ENCODE peak calls at places on chromosome 19, in six cellular contexts. L is epithelial cell of esophagus, A is NCI-H1105 treated with DMSO at 0.1 percent for 48 hours, P is tibial nerve, O is OCI-LY7, U is foreskin fibroblast. D is an unnamed sample.

GRCh38 chr19:47357788-47358680 is 8.9 kb downstream of the DHX34 start:
- DNase-seq in A (no peak), L (peak), U (no peak), O (peak), P (no peak), D (no peak)

GRCh38 chr19:6988257-6988656 is 33.0 kb downstream of the MBD3L2B start:
- DNase-seq in O (no peak), P (no peak), A (no peak), U (no peak), L (no peak), D (peak)

GRCh38 chr19:48896191-48896720 is 2.3 kb downstream of the TULP2 start:
- DNase-seq in P (peak), L (no peak), O (peak), A (no peak), U (no peak), D (no peak)

GRCh38 chr19:51473009-51473707 is 5.2 kb upstream of the CEACAM18 start:
- DNase-seq in P (peak), U (peak), L (peak), O (peak), A (peak), D (peak)

GRCh38 chr19:50315773-50316448 is 13.3 kb downstream of the KCNC3 start:
- DNase-seq in U (no peak), P (no peak), O (no peak), A (peak), L (no peak), D (peak)

GRCh38 chr19:17579523-17580244 is 24.2 kb downstream of the COLGALT1 start:
- DNase-seq in U (peak), A (no peak), O (peak), L (peak), P (peak), D (peak)

GRCh38 chr19:49869009-49869483 is 1.7 kb upstream of the PNKP start:
- DNase-seq in A (no peak), L (no peak), O (no peak), P (no peak), U (no peak), D (no peak)

GRCh38 chr19:10952809-10953208 is 8.0 kb upstream of the SMARCA4 start:
- DNase-seq in A (no peak), U (no peak), P (no peak), L (peak), O (no peak), D (no peak)

GRCh38 chr19:38194061-38194701 is 29.8 kb downstream of the DPF1 start:
- DNase-seq in O (no peak), P (no peak), U (no peak), A (no peak), L (peak), D (no peak)

GRCh38 chr19:33493401-33494275 is 28.0 kb downstream of the PEPD start:
- DNase-seq in O (no peak), L (no peak), P (no peak), A (no peak), U (no peak), D (no peak)

GRCh38 chr19:12792048-12792852 is 964 bp downstream of the JUNB start:
- DNase-seq in O (peak), A (peak), L (peak), P (no peak), U (no peak), D (peak)

GRCh38 chr19:372306-372890 is 27.8 kb upstream of the MIER2 start:
- DNase-seq in U (peak), L (no peak), O (no peak), P (no peak), A (peak), D (no peak)

GRCh38 chr19:32349724-32350475 is 4.5 kb downstream of the ZNF507 start:
- DNase-seq in A (no peak), L (peak), P (no peak), U (no peak), O (no peak), D (no peak)

GRCh38 chr19:48477696-48478338 is 8.6 kb downstream of the CYTH2 start:
- DNase-seq in U (no peak), A (no peak), P (no peak), L (no peak), O (no peak), D (no peak)

GRCh38 chr19:50042363-50043024 is 16.7 kb downstream of the ZNF473 start:
- DNase-seq in O (no peak), P (no peak), L (no peak), A (no peak), U (no peak), D (no peak)

GRCh38 chr19:15123900-15124299 is 16.7 kb downstream of the SYDE1 start:
- DNase-seq in O (no peak), L (no peak), P (no peak), A (peak), U (no peak), D (no peak)

GRCh38 chr19:27752530-27753184 is 1460.3 kb downstream of the UQCRFS1 start:
- DNase-seq in U (no peak), P (no peak), L (no peak), O (no peak), A (no peak), D (no peak)

GRCh38 chr19:47742636-47743035 is 2.7 kb upstream of the NOP53 start:
- DNase-seq in A (no peak), L (no peak), U (peak), P (no peak), O (no peak), D (no peak)

GRCh38 chr19:11538232-11539036 is at the start of gene CNN1:
- DNase-seq in P (peak), L (no peak), A (no peak), U (peak), O (no peak), D (no peak)

GRCh38 chr19:5048727-5049553 is 80.0 kb downstream of the KDM4B start:
- DNase-seq in U (peak), P (no peak), O (no peak), A (no peak), L (no peak), D (no peak)

GRCh38 chr19:32450217-32450616 is 44.6 kb downstream of the DPY19L3 start:
- DNase-seq in P (no peak), A (no peak), L (no peak), O (no peak), U (peak), D (no peak)

GRCh38 chr19:43780706-43781525 is at the start of gene KCNN4:
- DNase-seq in P (no peak), L (peak), O (peak), U (peak), A (no peak), D (peak)

GRCh38 chr19:57002765-57003164 is 117.0 kb upstream of the USP29 start:
- DNase-seq in A (no peak), U (no peak), L (no peak), O (no peak), P (no peak), D (no peak)

GRCh38 chr19:43498233-43498830 is 6.2 kb downstream of the PHLDB3 start:
- DNase-seq in A (no peak), P (no peak), L (no peak), O (no peak), U (no peak), D (no peak)

GRCh38 chr19:50207730-50208129 is 4.3 kb downstream of the MYH14 start:
- DNase-seq in U (no peak), A (no peak), O (no peak), P (no peak), L (no peak), D (no peak)

GRCh38 chr19:41862445-41862986 is 2.5 kb downstream of the RPS19 start:
- DNase-seq in L (no peak), U (no peak), O (no peak), P (no peak), A (no peak), D (no peak)

GRCh38 chr19:55519461-55520311 is 17.2 kb downstream of the SBK2 start:
- DNase-seq in A (no peak), O (no peak), P (no peak), L (peak), U (peak), D (no peak)

GRCh38 chr19:50414850-50415660 is 3.7 kb upstream of the SPIB start:
- DNase-seq in U (peak), A (no peak), P (peak), O (peak), L (peak), D (peak)

GRCh38 chr19:12825259-12826131 is 8.9 kb downstream of the RTBDN start:
- DNase-seq in A (no peak), U (no peak), O (no peak), P (no peak), L (no peak), D (peak)

GRCh38 chr19:48444129-48444932 is 1.5 kb upstream of the GRWD1 start:
- DNase-seq in O (no peak), P (no peak), U (no peak), L (no peak), A (no peak), D (no peak)

GRCh38 chr19:17097593-17098126 is 22.1 kb downstream of the MYO9B start:
- DNase-seq in O (no peak), L (no peak), P (no peak), U (peak), A (no peak), D (peak)

GRCh38 chr19:33396701-33397535 is 23.4 kb downstream of the CEBPG start:
- DNase-seq in U (no peak), L (no peak), A (no peak), O (no peak), P (no peak), D (no peak)

GRCh38 chr19:4328243-4328990 is 10.2 kb downstream of the STAP2 start:
- DNase-seq in P (peak), U (peak), A (no peak), O (peak), L (peak), D (no peak)

GRCh38 chr19:17615889-17616685 is 60.6 kb downstream of the COLGALT1 start:
- DNase-seq in A (no peak), P (no peak), L (no peak), U (no peak), O (no peak), D (no peak)

GRCh38 chr19:47275866-47276461 is 1.3 kb downstream of the INAFM1 start:
- DNase-seq in L (no peak), P (peak), O (no peak), A (peak), U (peak), D (no peak)